ENCODE peak calls at places on chromosomes 12 and 14, in four cellular contexts. One of them, this sample, is unnamed.
A peak's percentile ranks its signal among the peaks of the same experiment; 100 is the strongest.

GRCh38 chr14:35122696-35123387 is 490 bp downstream of the PRORP start:
- DNase-seq in GM13976: peak; percentile 24
- DNase-seq in dermis microvascular lymphatic vessel endothelial cell: no peak
- DNase-seq in choroid plexus epithelial cell: peak; percentile 74
- DNase-seq in this sample: no peak

GRCh38 chr12:123531091-123531490 is 2.4 kb downstream of the RILPL1 start:
- DNase-seq in choroid plexus epithelial cell: no peak
- DNase-seq in GM13976: no peak
- DNase-seq in dermis microvascular lymphatic vessel endothelial cell: no peak
- DNase-seq in this sample: no peak

GRCh38 chr14:77421241-77421640 is 2.1 kb downstream of the NOXRED1 start:
- DNase-seq in dermis microvascular lymphatic vessel endothelial cell: no peak
- DNase-seq in GM13976: no peak
- DNase-seq in choroid plexus epithelial cell: peak; percentile 33
- DNase-seq in this sample: no peak

GRCh38 chr12:91043408-91043807 is 14.4 kb downstream of the KERA start:
- DNase-seq in choroid plexus epithelial cell: no peak
- DNase-seq in dermis microvascular lymphatic vessel endothelial cell: no peak
- DNase-seq in GM13976: no peak
- DNase-seq in this sample: no peak

GRCh38 chr12:3554547-3555115 is 63.6 kb downstream of the PRMT8 start:
- DNase-seq in choroid plexus epithelial cell: no peak
- DNase-seq in GM13976: no peak
- DNase-seq in dermis microvascular lymphatic vessel endothelial cell: no peak
- DNase-seq in this sample: no peak

GRCh38 chr14:53295985-53296582 is 143.0 kb upstream of the DDHD1 start:
- DNase-seq in GM13976: peak; percentile 19
- DNase-seq in choroid plexus epithelial cell: peak; percentile 66
- DNase-seq in dermis microvascular lymphatic vessel endothelial cell: peak; percentile 30
- DNase-seq in this sample: peak; percentile 53

GRCh38 chr12:109912790-109913189 is 12.7 kb downstream of the TCHP start:
- DNase-seq in dermis microvascular lymphatic vessel endothelial cell: no peak
- DNase-seq in GM13976: no peak
- DNase-seq in choroid plexus epithelial cell: no peak
- DNase-seq in this sample: no peak

GRCh38 chr14:100785626-100786025 is 40.3 kb upstream of the MEG3 start:
- DNase-seq in choroid plexus epithelial cell: no peak
- DNase-seq in dermis microvascular lymphatic vessel endothelial cell: no peak
- DNase-seq in GM13976: no peak
- DNase-seq in this sample: no peak

GRCh38 chr14:64113279-64113678 is 180.9 kb downstream of the ESR2 start:
- DNase-seq in choroid plexus epithelial cell: peak; percentile 46
- DNase-seq in GM13976: no peak
- DNase-seq in dermis microvascular lymphatic vessel endothelial cell: no peak
- DNase-seq in this sample: no peak

GRCh38 chr12:11758838-11759509 is 109.5 kb downstream of the ETV6 start:
- DNase-seq in GM13976: no peak
- DNase-seq in choroid plexus epithelial cell: peak; percentile 67
- DNase-seq in dermis microvascular lymphatic vessel endothelial cell: no peak
- DNase-seq in this sample: no peak

GRCh38 chr14:25150401-25150800 is 100.5 kb upstream of the STXBP6 start:
- DNase-seq in GM13976: no peak
- DNase-seq in dermis microvascular lymphatic vessel endothelial cell: no peak
- DNase-seq in choroid plexus epithelial cell: peak; percentile 53
- DNase-seq in this sample: no peak

GRCh38 chr14:60646202-60646886 is 2.9 kb downstream of the SIX1 start:
- DNase-seq in GM13976: no peak
- DNase-seq in choroid plexus epithelial cell: peak; percentile 53
- DNase-seq in dermis microvascular lymphatic vessel endothelial cell: no peak
- DNase-seq in this sample: no peak

GRCh38 chr12:49283541-49284429 is 11.2 kb upstream of the PRPH start:
- DNase-seq in GM13976: no peak
- DNase-seq in choroid plexus epithelial cell: no peak
- DNase-seq in dermis microvascular lymphatic vessel endothelial cell: no peak
- DNase-seq in this sample: peak; percentile 33